ENCODE peak calls at places on chromosomes 6 and 20, in seven cellular contexts. Y is COLO829, E is thoracic aorta, V is endothelial cell, P is AG04450, J is right atrium auricular region, H is A549. T is an unnamed sample.

GRCh38 chr6:98834060-98835031 is at the start of gene POU3F2:
- DNase-seq in Y (peak), E (peak), V (peak), P (peak), J (no peak), H (peak), T (peak)

GRCh38 chr6:39193201-39193791 is 36.0 kb downstream of the KCNK5 start:
- DNase-seq in Y (peak), E (no peak), V (no peak), P (no peak), J (no peak), H (no peak), T (peak)

GRCh38 chr6:1686117-1687098 is 76.7 kb downstream of the FOXC1 start:
- DNase-seq in Y (no peak), E (peak), V (no peak), P (peak), J (peak), H (no peak), T (no peak)

GRCh38 chr20:57790176-57790575 is 80.4 kb upstream of the PMEPA1 start:
- DNase-seq in Y (no peak), E (no peak), V (no peak), P (no peak), J (no peak), H (no peak), T (no peak)

GRCh38 chr6:167726043-167726442 is 100.7 kb upstream of the AFDN start:
- DNase-seq in Y (no peak), E (no peak), V (no peak), P (no peak), J (no peak), H (no peak), T (no peak)

GRCh38 chr6:139436521-139437348 is 62.3 kb upstream of the CITED2 start:
- DNase-seq in Y (peak), E (no peak), V (no peak), P (no peak), J (no peak), H (no peak), T (no peak)

GRCh38 chr6:6221829-6222535 is 98.5 kb downstream of the F13A1 start:
- DNase-seq in Y (no peak), E (no peak), V (peak), P (no peak), J (no peak), H (no peak), T (no peak)

GRCh38 chr20:38220587-38220986 is 39.9 kb downstream of the KIAA1755 start:
- DNase-seq in Y (no peak), E (no peak), V (no peak), P (no peak), J (no peak), H (no peak), T (peak)

GRCh38 chr6:170291271-170292110 is 613 bp upstream of the DLL1 start:
- DNase-seq in Y (no peak), E (no peak), V (peak), P (no peak), J (peak), H (no peak), T (peak)

GRCh38 chr20:22412977-22413868 is 171.1 kb downstream of the FOXA2 start:
- DNase-seq in Y (no peak), E (no peak), V (no peak), P (no peak), J (no peak), H (no peak), T (no peak)

GRCh38 chr6:101462576-101462975 is 69.1 kb downstream of the GRIK2 start:
- DNase-seq in Y (no peak), E (no peak), V (no peak), P (peak), J (no peak), H (no peak), T (no peak)

GRCh38 chr6:143150291-143150690 is 89.6 kb downstream of the AIG1 start:
- DNase-seq in Y (no peak), E (no peak), V (no peak), P (no peak), J (no peak), H (no peak), T (no peak)

GRCh38 chr6:167324111-167324510 is 775 bp upstream of the TTLL2 start:
- DNase-seq in Y (no peak), E (no peak), V (no peak), P (no peak), J (no peak), H (no peak), T (no peak)

GRCh38 chr6:121222656-121223055 is 111.6 kb downstream of the TBC1D32 start:
- DNase-seq in Y (peak), E (no peak), V (no peak), P (peak), J (no peak), H (no peak), T (no peak)

GRCh38 chr6:72675396-72675795 is 53.5 kb downstream of the KCNQ5 start:
- DNase-seq in Y (no peak), E (no peak), V (no peak), P (no peak), J (no peak), H (no peak), T (no peak)

GRCh38 chr20:59258103-59258705 is 42.2 kb upstream of the EDN3 start:
- DNase-seq in Y (no peak), E (no peak), V (no peak), P (no peak), J (no peak), H (no peak), T (no peak)

GRCh38 chr6:134123666-134124208 is 71.3 kb upstream of the SLC2A12 start:
- DNase-seq in Y (no peak), E (no peak), V (peak), P (peak), J (no peak), H (peak), T (no peak)

GRCh38 chr6:74607934-74608333 is 597.9 kb downstream of the COL12A1 start:
- DNase-seq in Y (no peak), E (no peak), V (no peak), P (peak), J (no peak), H (no peak), T (no peak)

GRCh38 chr6:28501259-28501658 is 14.3 kb downstream of the GPX6 start:
- DNase-seq in Y (no peak), E (no peak), V (no peak), P (no peak), J (no peak), H (no peak), T (no peak)

GRCh38 chr20:36150489-36150846 is 4.1 kb upstream of the EPB41L1 start:
- DNase-seq in Y (no peak), E (no peak), V (no peak), P (no peak), J (no peak), H (no peak), T (no peak)

GRCh38 chr20:42530855-42531674 is 658.6 kb downstream of the PTPRT start:
- DNase-seq in Y (peak), E (no peak), V (no peak), P (no peak), J (no peak), H (peak), T (no peak)

GRCh38 chr20:44717986-44718385 is 2.8 kb downstream of the CCN5 start:
- DNase-seq in Y (no peak), E (no peak), V (peak), P (no peak), J (no peak), H (peak), T (peak)

GRCh38 chr6:111605100-111605748 is 454 bp downstream of the TRAF3IP2 start:
- DNase-seq in Y (no peak), E (peak), V (peak), P (no peak), J (peak), H (peak), T (peak)

GRCh38 chr6:79524065-79524464 is 13.2 kb downstream of the LCA5 start:
- DNase-seq in Y (no peak), E (no peak), V (no peak), P (no peak), J (no peak), H (no peak), T (no peak)

GRCh38 chr20:8227293-8227692 is 95.2 kb downstream of the PLCB1 start:
- DNase-seq in Y (no peak), E (no peak), V (no peak), P (no peak), J (no peak), H (no peak), T (no peak)

GRCh38 chr6:20661721-20662120 is 127.5 kb downstream of the CDKAL1 start:
- DNase-seq in Y (peak), E (no peak), V (no peak), P (no peak), J (no peak), H (no peak), T (no peak)

GRCh38 chr6:111238464-111239119 is 151.3 kb downstream of the SLC16A10 start:
- DNase-seq in Y (no peak), E (no peak), V (no peak), P (no peak), J (no peak), H (no peak), T (no peak)

GRCh38 chr6:152099816-152100618 is 292.5 kb downstream of the ESR1 start:
- DNase-seq in Y (peak), E (no peak), V (no peak), P (no peak), J (peak), H (no peak), T (peak)

GRCh38 chr6:65979120-65979519 is 272.1 kb upstream of the EYS start:
- DNase-seq in Y (peak), E (no peak), V (no peak), P (no peak), J (no peak), H (no peak), T (no peak)

GRCh38 chr6:44439270-44440045 is 52.0 kb downstream of the CDC5L start:
- DNase-seq in Y (no peak), E (no peak), V (no peak), P (peak), J (no peak), H (no peak), T (no peak)

GRCh38 chr6:167953551-167953950 is 43.9 kb upstream of the KIF25 start:
- DNase-seq in Y (no peak), E (no peak), V (no peak), P (no peak), J (no peak), H (no peak), T (no peak)

GRCh38 chr6:157407637-157408036 is 26.6 kb downstream of the ZDHHC14 start:
- DNase-seq in Y (peak), E (no peak), V (no peak), P (no peak), J (no peak), H (no peak), T (no peak)

GRCh38 chr6:150767585-150768164 is 97.8 kb upstream of the MTHFD1L start:
- DNase-seq in Y (no peak), E (no peak), V (peak), P (no peak), J (no peak), H (no peak), T (no peak)

GRCh38 chr20:32034581-32035397 is 17.3 kb upstream of the HCK start:
- DNase-seq in Y (no peak), E (no peak), V (no peak), P (no peak), J (peak), H (no peak), T (no peak)

GRCh38 chr6:28953039-28953872 is 29.5 kb upstream of the TRIM27 start:
- DNase-seq in Y (peak), E (no peak), V (peak), P (peak), J (no peak), H (peak), T (no peak)

GRCh38 chr6:5783584-5784089 is 223.1 kb downstream of the NRN1 start:
- DNase-seq in Y (no peak), E (no peak), V (no peak), P (no peak), J (no peak), H (no peak), T (no peak)

GRCh38 chr20:8187740-8188139 is 55.7 kb downstream of the PLCB1 start:
- DNase-seq in Y (no peak), E (no peak), V (no peak), P (no peak), J (no peak), H (no peak), T (no peak)

T was measured in kidney.